ENCODE peak calls at places on chromosome 9, in seven cellular contexts. One of them, this sample, is unnamed.

GRCh38 chr9:133369923-133370322 is 5.9 kb downstream of the SURF4 start:
- DNase-seq in A549: no peak
- DNase-seq in AG08396: no peak
- DNase-seq in activated T-helper 1 cell treated with Interleukin-2 at 50 U/mL for 16 hours: no peak
- DNase-seq in sciatic nerve: no peak
- DNase-seq in fibroblast of lung: no peak
- DNase-seq in HT1080: no peak
- DNase-seq in this sample: no peak

GRCh38 chr9:101840694-101841188 is 102.3 kb upstream of the GRIN3A start:
- DNase-seq in HT1080: no peak
- DNase-seq in AG08396: no peak
- DNase-seq in activated T-helper 1 cell treated with Interleukin-2 at 50 U/mL for 16 hours: no peak
- DNase-seq in fibroblast of lung: no peak
- DNase-seq in sciatic nerve: no peak
- DNase-seq in A549: no peak
- DNase-seq in this sample: no peak

GRCh38 chr9:72365525-72366256 is 683 bp upstream of the ZFAND5 start:
- DNase-seq in activated T-helper 1 cell treated with Interleukin-2 at 50 U/mL for 16 hours: peak
- DNase-seq in A549: peak
- DNase-seq in HT1080: peak
- DNase-seq in fibroblast of lung: peak
- DNase-seq in AG08396: peak
- DNase-seq in sciatic nerve: peak
- DNase-seq in this sample: peak

GRCh38 chr9:134638503-134639090 is 3.0 kb upstream of the COL5A1 start:
- DNase-seq in A549: no peak
- DNase-seq in sciatic nerve: no peak
- DNase-seq in activated T-helper 1 cell treated with Interleukin-2 at 50 U/mL for 16 hours: no peak
- DNase-seq in HT1080: no peak
- DNase-seq in fibroblast of lung: no peak
- DNase-seq in AG08396: no peak
- DNase-seq in this sample: no peak

GRCh38 chr9:137550958-137551655 is 572 bp upstream of the MRPL41 start:
- DNase-seq in A549: peak
- DNase-seq in HT1080: peak
- DNase-seq in AG08396: peak
- DNase-seq in activated T-helper 1 cell treated with Interleukin-2 at 50 U/mL for 16 hours: no peak
- DNase-seq in sciatic nerve: no peak
- DNase-seq in fibroblast of lung: no peak
- DNase-seq in this sample: peak

GRCh38 chr9:9791621-9792020 is 821.2 kb downstream of the PTPRD start:
- DNase-seq in AG08396: no peak
- DNase-seq in A549: peak
- DNase-seq in fibroblast of lung: peak
- DNase-seq in sciatic nerve: no peak
- DNase-seq in HT1080: peak
- DNase-seq in activated T-helper 1 cell treated with Interleukin-2 at 50 U/mL for 16 hours: no peak
- DNase-seq in this sample: peak

GRCh38 chr9:101119206-101119819 is 90.8 kb downstream of the PLPPR1 start:
- DNase-seq in A549: peak
- DNase-seq in HT1080: peak
- DNase-seq in sciatic nerve: no peak
- DNase-seq in fibroblast of lung: no peak
- DNase-seq in activated T-helper 1 cell treated with Interleukin-2 at 50 U/mL for 16 hours: no peak
- DNase-seq in AG08396: peak
- DNase-seq in this sample: no peak

GRCh38 chr9:108053555-108054061 is 564.0 kb upstream of the KLF4 start:
- DNase-seq in fibroblast of lung: peak
- DNase-seq in A549: no peak
- DNase-seq in HT1080: no peak
- DNase-seq in activated T-helper 1 cell treated with Interleukin-2 at 50 U/mL for 16 hours: no peak
- DNase-seq in AG08396: no peak
- DNase-seq in sciatic nerve: peak
- DNase-seq in this sample: peak